ENCODE peak calls at places on chromosomes 5 and 9, in nine cellular contexts. One of them, this sample, is unnamed. For H3K36me3, the result is how much of the 10 kb centered on the place peaks cover.

GRCh38 chr5:138753794-138754698 is 821 bp downstream of the CTNNA1 start:
- DNase-seq in GM23338: peak
- DNase-seq in colonic mucosa: peak
- DNase-seq in A673: peak
- DNase-seq in breast epithelium: peak
- DNase-seq in brain microvascular endothelial cell: peak
- DNase-seq in cardiac muscle cell: peak
- DNase-seq in ovary: peak
- DNase-seq in suprapubic skin: peak
- DNase-seq in this sample: peak

GRCh38 chr5:154071799-154072781 is 33.3 kb downstream of the MFAP3 start:
- DNase-seq in brain microvascular endothelial cell: peak
- DNase-seq in cardiac muscle cell: peak
- DNase-seq in A673: peak
- DNase-seq in breast epithelium: peak
- DNase-seq in GM23338: peak
- DNase-seq in suprapubic skin: peak
- DNase-seq in colonic mucosa: peak
- DNase-seq in ovary: peak
- DNase-seq in this sample: peak

GRCh38 chr9:4923580-4924544 is 61.2 kb upstream of the JAK2 start:
- DNase-seq in ovary: no peak
- DNase-seq in A673: peak
- DNase-seq in cardiac muscle cell: no peak
- DNase-seq in GM23338: peak
- DNase-seq in brain microvascular endothelial cell: no peak
- DNase-seq in colonic mucosa: no peak
- DNase-seq in suprapubic skin: no peak
- DNase-seq in breast epithelium: no peak
- DNase-seq in this sample: no peak

GRCh38 chr5:38603691-38604090 is 47.2 kb upstream of the LIFR start:
- DNase-seq in A673: no peak
- DNase-seq in brain microvascular endothelial cell: no peak
- DNase-seq in ovary: no peak
- DNase-seq in suprapubic skin: no peak
- DNase-seq in GM23338: no peak
- DNase-seq in breast epithelium: no peak
- DNase-seq in colonic mucosa: no peak
- DNase-seq in cardiac muscle cell: no peak
- DNase-seq in this sample: no peak

GRCh38 chr5:87825583-87825982 is 412.9 kb upstream of the CCNH start:
- DNase-seq in cardiac muscle cell: no peak
- DNase-seq in GM23338: peak
- DNase-seq in suprapubic skin: no peak
- DNase-seq in A673: peak
- DNase-seq in breast epithelium: no peak
- DNase-seq in colonic mucosa: no peak
- DNase-seq in ovary: no peak
- DNase-seq in brain microvascular endothelial cell: no peak
- DNase-seq in this sample: no peak

GRCh38 chr9:136815422-136815782 is 7.7 kb downstream of the RABL6 start:
- DNase-seq in breast epithelium: no peak
- DNase-seq in colonic mucosa: no peak
- DNase-seq in brain microvascular endothelial cell: no peak
- DNase-seq in GM23338: no peak
- DNase-seq in cardiac muscle cell: no peak
- DNase-seq in A673: no peak
- DNase-seq in ovary: no peak
- DNase-seq in suprapubic skin: no peak
- DNase-seq in this sample: no peak

GRCh38 chr5:36450229-36451024 is 148.7 kb upstream of the RANBP3L start:
- DNase-seq in suprapubic skin: no peak
- DNase-seq in breast epithelium: no peak
- DNase-seq in brain microvascular endothelial cell: no peak
- DNase-seq in ovary: no peak
- DNase-seq in colonic mucosa: no peak
- DNase-seq in GM23338: no peak
- DNase-seq in cardiac muscle cell: no peak
- DNase-seq in A673: peak
- DNase-seq in this sample: no peak

GRCh38 chr5:10724799-10725507 is 36.1 kb downstream of the DAP start:
- DNase-seq in breast epithelium: no peak
- DNase-seq in ovary: no peak
- DNase-seq in A673: peak
- DNase-seq in GM23338: peak
- DNase-seq in cardiac muscle cell: no peak
- DNase-seq in brain microvascular endothelial cell: peak
- DNase-seq in suprapubic skin: no peak
- DNase-seq in colonic mucosa: no peak
- DNase-seq in this sample: peak

GRCh38 chr5:139417214-139417613 is 13.3 kb upstream of the SPATA24 start:
- DNase-seq in cardiac muscle cell: peak
- DNase-seq in GM23338: no peak
- DNase-seq in brain microvascular endothelial cell: no peak
- DNase-seq in suprapubic skin: no peak
- DNase-seq in breast epithelium: no peak
- DNase-seq in colonic mucosa: no peak
- DNase-seq in ovary: no peak
- DNase-seq in A673: no peak
- DNase-seq in this sample: no peak

GRCh38 chr5:161507591-161507990 is 38.9 kb downstream of the GABRB2 start:
- DNase-seq in GM23338: no peak
- DNase-seq in suprapubic skin: no peak
- DNase-seq in brain microvascular endothelial cell: no peak
- DNase-seq in colonic mucosa: no peak
- DNase-seq in ovary: no peak
- DNase-seq in breast epithelium: no peak
- DNase-seq in A673: no peak
- DNase-seq in cardiac muscle cell: no peak
- DNase-seq in this sample: no peak

GRCh38 chr9:20508242-20508641 is 114.1 kb downstream of the MLLT3 start:
- DNase-seq in suprapubic skin: no peak
- DNase-seq in GM23338: no peak
- DNase-seq in ovary: no peak
- DNase-seq in breast epithelium: no peak
- DNase-seq in A673: peak
- DNase-seq in cardiac muscle cell: no peak
- DNase-seq in brain microvascular endothelial cell: no peak
- DNase-seq in colonic mucosa: no peak
- DNase-seq in this sample: no peak

GRCh38 chr9:100990605-100991381 is 37.7 kb upstream of the PLPPR1 start:
- DNase-seq in cardiac muscle cell: peak
- DNase-seq in breast epithelium: no peak
- DNase-seq in suprapubic skin: no peak
- DNase-seq in ovary: no peak
- DNase-seq in colonic mucosa: no peak
- DNase-seq in GM23338: no peak
- DNase-seq in brain microvascular endothelial cell: no peak
- DNase-seq in A673: no peak
- DNase-seq in this sample: no peak

GRCh38 chr9:19030899-19031298 is 2.1 kb downstream of the SAXO1 start:
- DNase-seq in suprapubic skin: no peak
- DNase-seq in GM23338: no peak
- DNase-seq in brain microvascular endothelial cell: no peak
- DNase-seq in ovary: no peak
- DNase-seq in breast epithelium: no peak
- DNase-seq in A673: no peak
- DNase-seq in colonic mucosa: no peak
- DNase-seq in cardiac muscle cell: no peak
- DNase-seq in this sample: no peak

GRCh38 chr5:43007246-43007910 is 32.7 kb downstream of the ANXA2R start:
- DNase-seq in breast epithelium: no peak
- DNase-seq in suprapubic skin: peak
- DNase-seq in ovary: peak
- DNase-seq in A673: peak
- DNase-seq in cardiac muscle cell: peak
- DNase-seq in GM23338: peak
- DNase-seq in brain microvascular endothelial cell: peak
- DNase-seq in colonic mucosa: peak
- DNase-seq in this sample: peak

GRCh38 chr5:151128817-151129216 is 28.8 kb downstream of the ANXA6 start:
- DNase-seq in brain microvascular endothelial cell: no peak
- DNase-seq in ovary: no peak
- DNase-seq in GM23338: no peak
- DNase-seq in breast epithelium: no peak
- DNase-seq in colonic mucosa: no peak
- DNase-seq in A673: no peak
- DNase-seq in suprapubic skin: no peak
- DNase-seq in cardiac muscle cell: no peak
- DNase-seq in this sample: no peak

GRCh38 chr9:26791274-26791673 is 101.3 kb downstream of the CAAP1 start:
- DNase-seq in ovary: no peak
- DNase-seq in colonic mucosa: no peak
- DNase-seq in GM23338: no peak
- DNase-seq in A673: no peak
- DNase-seq in cardiac muscle cell: no peak
- DNase-seq in breast epithelium: no peak
- DNase-seq in suprapubic skin: no peak
- DNase-seq in brain microvascular endothelial cell: no peak
- DNase-seq in this sample: no peak

GRCh38 chr9:4293293-4293931 is 6.5 kb downstream of the GLIS3 start:
- DNase-seq in breast epithelium: no peak
- DNase-seq in colonic mucosa: no peak
- DNase-seq in cardiac muscle cell: no peak
- DNase-seq in ovary: no peak
- DNase-seq in GM23338: no peak
- DNase-seq in suprapubic skin: peak
- DNase-seq in A673: peak
- DNase-seq in brain microvascular endothelial cell: peak
- DNase-seq in this sample: no peak

GRCh38 chr9:100204796-100205195 is 105.8 kb downstream of the INVS start:
- DNase-seq in cardiac muscle cell: no peak
- DNase-seq in A673: peak
- DNase-seq in colonic mucosa: no peak
- DNase-seq in brain microvascular endothelial cell: no peak
- DNase-seq in suprapubic skin: no peak
- DNase-seq in GM23338: no peak
- DNase-seq in breast epithelium: no peak
- DNase-seq in ovary: no peak
- DNase-seq in this sample: no peak

GRCh38 chr5:137216976-137217598 is 282.0 kb downstream of the SPOCK1 start:
- DNase-seq in brain microvascular endothelial cell: no peak
- DNase-seq in cardiac muscle cell: no peak
- DNase-seq in suprapubic skin: no peak
- DNase-seq in A673: no peak
- DNase-seq in breast epithelium: no peak
- DNase-seq in colonic mucosa: no peak
- DNase-seq in ovary: no peak
- DNase-seq in GM23338: no peak
- DNase-seq in this sample: no peak
- TF ChIP-seq CTCF in brain microvascular endothelial cell: no peak
- TF ChIP-seq CTCF in cardiac muscle cell: no peak
- TF ChIP-seq CTCF in suprapubic skin: no peak
- TF ChIP-seq CTCF in A673: no peak
- TF ChIP-seq CTCF in breast epithelium: no peak
- TF ChIP-seq CTCF in colonic mucosa: no peak
- TF ChIP-seq CTCF in ovary: no peak
- TF ChIP-seq CTCF in GM23338: no peak
- TF ChIP-seq CTCF in this sample: no peak

DNA sequence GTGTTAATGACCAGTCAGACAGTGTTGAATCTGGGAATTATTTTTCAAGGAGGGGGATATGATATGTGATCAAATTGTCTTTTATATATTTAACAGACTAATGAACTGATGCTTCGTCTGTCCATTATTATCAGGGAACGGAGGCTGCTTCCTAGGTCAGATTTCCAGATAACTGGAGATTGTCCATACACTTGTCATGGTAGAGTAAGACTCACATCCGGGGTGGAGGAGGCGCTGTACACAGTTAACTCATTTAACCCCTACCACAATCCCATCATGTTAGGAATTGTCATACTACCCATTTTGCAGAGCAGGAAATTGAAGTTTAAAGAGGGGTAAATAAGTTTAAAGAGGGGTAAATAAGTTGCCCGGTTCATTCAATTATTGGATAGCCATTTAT is 55.9 kb downstream of the ARHGAP26 start:
- DNase-seq in colonic mucosa: no peak
- DNase-seq in GM23338: no peak
- DNase-seq in A673: no peak
- DNase-seq in brain microvascular endothelial cell: no peak
- DNase-seq in ovary: no peak
- DNase-seq in cardiac muscle cell: no peak
- DNase-seq in breast epithelium: no peak
- DNase-seq in suprapubic skin: no peak
- DNase-seq in this sample: no peak
- H3K4me3 ChIP-seq in colonic mucosa: no peak
- H3K4me3 ChIP-seq in GM23338: no peak
- H3K4me3 ChIP-seq in A673: no peak
- H3K4me3 ChIP-seq in brain microvascular endothelial cell: no peak
- H3K4me3 ChIP-seq in ovary: no peak
- H3K4me3 ChIP-seq in cardiac muscle cell: no peak
- H3K4me3 ChIP-seq in breast epithelium: no peak
- H3K4me3 ChIP-seq in suprapubic skin: no peak
- H3K4me3 ChIP-seq in this sample: no peak

DNA sequence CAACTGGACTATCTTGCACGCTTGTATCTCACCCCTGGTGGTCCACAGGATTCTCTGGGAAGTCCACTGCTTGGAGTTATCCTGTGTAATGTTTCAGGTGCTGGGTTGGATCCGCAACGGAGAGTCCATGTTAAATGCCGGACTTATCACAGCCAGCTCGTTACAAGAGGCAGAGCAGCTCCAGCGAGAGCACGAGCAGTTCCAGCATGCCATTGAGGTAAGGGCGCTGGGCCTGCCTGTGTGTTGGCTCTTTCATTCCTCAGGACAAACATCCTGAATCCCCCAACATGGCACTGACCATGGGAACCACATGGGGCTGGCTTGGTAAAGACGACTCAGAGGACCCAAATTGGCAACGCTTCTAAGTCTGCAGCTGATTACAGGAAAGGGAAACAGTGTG is 214.8 kb upstream of the OTULINL start:
- DNase-seq in cardiac muscle cell: no peak
- DNase-seq in brain microvascular endothelial cell: no peak
- DNase-seq in A673: no peak
- DNase-seq in ovary: no peak
- DNase-seq in GM23338: no peak
- DNase-seq in colonic mucosa: no peak
- DNase-seq in breast epithelium: no peak
- DNase-seq in suprapubic skin: no peak
- DNase-seq in this sample: no peak
- H3K36me3 ChIP-seq in cardiac muscle cell: half or more
- H3K36me3 ChIP-seq in brain microvascular endothelial cell: half or more
- H3K36me3 ChIP-seq in A673: under half
- H3K36me3 ChIP-seq in ovary: under half
- H3K36me3 ChIP-seq in GM23338: under half
- H3K36me3 ChIP-seq in colonic mucosa: under half
- H3K36me3 ChIP-seq in breast epithelium: under half
- H3K36me3 ChIP-seq in suprapubic skin: half or more
- H3K36me3 ChIP-seq in this sample: under half

DNA sequence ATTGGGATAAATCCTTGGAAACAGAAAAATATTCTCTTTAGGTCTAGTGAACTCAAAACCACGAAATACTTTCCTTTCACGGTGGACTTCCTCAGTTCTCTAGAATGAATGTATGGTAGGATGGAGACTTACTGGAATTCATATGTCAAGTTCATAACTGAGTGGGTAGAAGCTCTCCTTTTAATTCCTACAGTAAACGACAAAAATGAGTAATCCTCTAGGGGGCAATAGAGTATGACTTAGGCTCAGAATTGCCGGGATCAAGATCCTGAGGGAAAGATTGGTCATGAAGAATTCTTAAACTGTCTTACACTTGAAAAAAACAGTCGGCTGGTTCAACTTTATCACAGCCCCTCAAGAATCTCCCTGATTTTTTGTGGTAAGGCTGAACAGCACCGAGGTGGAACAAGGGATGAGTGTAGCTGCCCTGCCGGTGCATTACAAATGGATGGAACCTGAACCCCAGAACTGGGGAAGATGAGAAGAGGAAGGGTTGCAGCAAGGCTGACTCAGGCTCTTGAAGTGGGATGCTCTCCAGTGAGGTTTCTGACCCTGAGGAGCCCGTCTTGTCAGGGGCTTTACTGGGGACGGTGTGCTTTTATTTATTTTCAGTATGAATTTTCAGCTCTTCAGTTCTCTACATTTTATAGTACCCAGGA is 14.0 kb upstream of the LOX start:
- DNase-seq in breast epithelium: no peak
- DNase-seq in brain microvascular endothelial cell: peak
- DNase-seq in A673: peak
- DNase-seq in GM23338: peak
- DNase-seq in colonic mucosa: no peak
- DNase-seq in ovary: no peak
- DNase-seq in cardiac muscle cell: peak
- DNase-seq in suprapubic skin: no peak
- DNase-seq in this sample: no peak
- TF ChIP-seq CTCF in breast epithelium: no peak
- TF ChIP-seq CTCF in brain microvascular endothelial cell: peak
- TF ChIP-seq CTCF in A673: peak
- TF ChIP-seq CTCF in GM23338: peak
- TF ChIP-seq CTCF in colonic mucosa: no peak
- TF ChIP-seq CTCF in ovary: no peak
- TF ChIP-seq CTCF in cardiac muscle cell: peak
- TF ChIP-seq CTCF in suprapubic skin: peak
- TF ChIP-seq CTCF in this sample: no peak